ENCODE peak calls at places on chromosomes 2 and 18, in ten cellular contexts. O, E, P, D, T, V, G, C, H and B are unnamed samples.

GRCh38 chr2:106085441-106085911 is 108.6 kb downstream of the UXS1 start:
- DNase-seq in O (peak; percentile 54), E (no peak), P (no peak), D (no peak), T (no peak), V (peak; percentile 3), G (no peak), C (no peak), H (peak; percentile 52), B (no peak)

GRCh38 chr2:238344517-238344916 is 24.2 kb downstream of the TRAF3IP1 start:
- DNase-seq in O (no peak), E (no peak), P (no peak), D (no peak), T (no peak), V (no peak), G (no peak), C (no peak), H (no peak), B (no peak)

GRCh38 chr2:3656762-3657691 is 973 bp upstream of the ALLC start:
- DNase-seq in O (no peak), E (no peak), P (no peak), D (no peak), T (no peak), V (peak; percentile 21), G (no peak), C (no peak), H (no peak), B (no peak)

GRCh38 chr2:162465430-162465829 is 121.5 kb downstream of the GCA start:
- DNase-seq in O (no peak), E (no peak), P (no peak), D (no peak), T (no peak), V (no peak), G (no peak), C (no peak), H (no peak), B (no peak)

GRCh38 chr2:120344991-120345975 is 653 bp upstream of the INHBB start:
- DNase-seq in O (peak; percentile 40), E (no peak), P (no peak), D (no peak), T (peak; percentile 55), V (no peak), G (peak; percentile 35), C (no peak), H (no peak), B (no peak)

GRCh38 chr2:200860092-200860795 is 4.2 kb downstream of the CLK1 start:
- DNase-seq in O (no peak), E (no peak), P (no peak), D (no peak), T (no peak), V (no peak), G (no peak), C (no peak), H (peak; percentile 60), B (no peak)

GRCh38 chr2:111945444-111946293 is 47.3 kb downstream of the MERTK start:
- DNase-seq in O (no peak), E (no peak), P (no peak), D (no peak), T (no peak), V (no peak), G (no peak), C (no peak), H (no peak), B (no peak)

GRCh38 chr2:158745067-158745865 is 49.9 kb upstream of the DAPL1 start:
- DNase-seq in O (peak; percentile 78), E (peak; percentile 58), P (peak; percentile 24), D (no peak), T (no peak), V (peak; percentile 39), G (no peak), C (peak; percentile 24), H (peak; percentile 66), B (no peak)

GRCh38 chr2:72887836-72888437 is 729 bp downstream of the SPR start:
- DNase-seq in O (peak; percentile 91), E (peak; percentile 92), P (peak; percentile 59), D (peak; percentile 95), T (peak; percentile 94), V (peak; percentile 68), G (peak; percentile 49), C (peak; percentile 87), H (peak; percentile 84), B (peak; percentile 93)

GRCh38 chr18:45670281-45670962 is 53.6 kb upstream of the SLC14A1 start:
- DNase-seq in O (no peak), E (no peak), P (peak; percentile 34), D (no peak), T (no peak), V (no peak), G (no peak), C (no peak), H (peak; percentile 55), B (peak; percentile 76)

GRCh38 chr2:135819211-135819610 is 17.8 kb downstream of the LCT start:
- DNase-seq in O (no peak), E (no peak), P (no peak), D (no peak), T (no peak), V (no peak), G (peak; percentile 24), C (no peak), H (peak; percentile 44), B (no peak)

GRCh38 chr2:5285891-5286290 is 406.3 kb upstream of the SOX11 start:
- DNase-seq in O (no peak), E (no peak), P (no peak), D (no peak), T (no peak), V (no peak), G (no peak), C (no peak), H (no peak), B (no peak)

GRCh38 chr2:217106650-217107014 is 246.8 kb upstream of the TNP1 start:
- DNase-seq in O (no peak), E (no peak), P (no peak), D (no peak), T (no peak), V (no peak), G (no peak), C (no peak), H (peak; percentile 61), B (no peak)

GRCh38 chr2:8803658-8804379 is 33.6 kb downstream of the KIDINS220 start:
- DNase-seq in O (peak; percentile 20), E (no peak), P (peak; percentile 50), D (no peak), T (peak; percentile 80), V (peak; percentile 74), G (peak; percentile 69), C (no peak), H (peak; percentile 76), B (no peak)

GRCh38 chr2:191171291-191171690 is 20.5 kb upstream of the STAT4 start:
- DNase-seq in O (no peak), E (no peak), P (no peak), D (no peak), T (no peak), V (no peak), G (no peak), C (no peak), H (peak; percentile 51), B (no peak)

GRCh38 chr2:86566158-86566827 is 3.0 kb upstream of the CHMP3 start:
- DNase-seq in O (peak; percentile 24), E (no peak), P (no peak), D (no peak), T (no peak), V (no peak), G (no peak), C (no peak), H (no peak), B (no peak)

GRCh38 chr2:25976884-25977741 is 5.2 kb downstream of the KIF3C start:
- DNase-seq in O (no peak), E (no peak), P (no peak), D (no peak), T (no peak), V (no peak), G (no peak), C (no peak), H (no peak), B (no peak)

GRCh38 chr18:37889963-37890362 is 324.4 kb upstream of the CELF4 start:
- DNase-seq in O (no peak), E (no peak), P (no peak), D (no peak), T (no peak), V (no peak), G (no peak), C (no peak), H (no peak), B (no peak)

DNA sequence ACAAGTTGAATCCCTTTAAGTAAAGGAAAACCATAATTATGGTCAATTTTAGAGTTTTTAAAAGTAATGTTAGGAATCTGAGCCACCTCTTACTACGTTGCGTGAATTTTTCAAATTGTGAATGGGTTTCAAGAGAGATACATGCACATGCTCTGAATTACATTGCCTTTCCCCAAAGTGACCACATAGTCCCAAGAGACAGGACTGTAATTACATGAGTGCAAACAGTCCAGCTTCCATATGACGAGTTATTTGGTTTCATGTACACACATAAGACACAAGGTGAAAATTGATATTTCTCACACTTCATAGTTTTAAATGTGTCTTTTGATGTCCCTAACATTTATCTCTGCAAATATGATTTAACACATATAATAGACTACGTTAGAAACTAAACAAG is 850.8 kb downstream of the LRP1B start:
- DNase-seq in O (no peak), E (no peak), P (no peak), D (no peak), T (no peak), V (no peak), G (no peak), C (no peak), H (no peak), B (no peak)
- TF ChIP-seq CTCF in O (no peak), E (no peak), P (no peak), D (no peak), T (no peak), V (no peak), G (no peak), C (no peak), H (no peak), B (no peak)

GRCh38 chr2:41432459-41432858 is 615.4 kb upstream of the PKDCC start:
- DNase-seq in O (no peak), E (no peak), P (no peak), D (no peak), T (no peak), V (no peak), G (no peak), C (no peak), H (no peak), B (no peak)
- H3K4me3 ChIP-seq in O (no peak overlapping the region), E (no peak overlapping the region), P (no peak overlapping the region), D (no peak overlapping the region), T (no peak overlapping the region), V (no peak overlapping the region), G (no peak overlapping the region), C (no peak overlapping the region), H (no peak overlapping the region), B (no peak overlapping the region)

GRCh38 chr2:53018830-53019425 is 748.7 kb upstream of the CHAC2 start:
- DNase-seq in O (peak; percentile 48), E (no peak), P (no peak), D (no peak), T (no peak), V (no peak), G (no peak), C (no peak), H (no peak), B (no peak)
- TF ChIP-seq CTCF in O (peak; percentile 16), E (no peak), P (peak; percentile 10), D (no peak), T (no peak), V (peak; percentile 51), G (no peak), C (peak; percentile 3), H (peak; percentile 14), B (no peak)

GRCh38 chr2:36360063-36360462 is 4.5 kb downstream of the CRIM1 start:
- DNase-seq in O (no peak), E (no peak), P (no peak), D (no peak), T (no peak), V (no peak), G (no peak), C (no peak), H (no peak), B (no peak)
- H3K4me3 ChIP-seq in O (no peak overlapping the region), E (no peak overlapping the region), P (peak overlapping the region; percentile 96), D (no peak overlapping the region), T (peak overlapping the region; percentile 95), V (peak overlapping the region; percentile 37), G (no peak overlapping the region), C (no peak overlapping the region), H (peak overlapping the region; percentile 93), B (no peak overlapping the region)